ENCODE peak calls at places on chromosomes 6 and 20, in five cellular contexts. Y is OCI-LY7, L is body of pancreas, H is heart right ventricle, P is stomach. D is an unnamed sample. For H3K4me1, the result is how much of the 10 kb centered on the place peaks cover.

GRCh38 chr20:19522080-19522801 is 235.8 kb upstream of the RIN2 start:
- DNase-seq in Y (no peak), L (no peak), H (no peak), P (no peak), D (no peak)

GRCh38 chr20:56676001-56676400 is 46.9 kb downstream of the TFAP2C start:
- DNase-seq in Y (peak), L (no peak), H (no peak), P (no peak), D (no peak)

GRCh38 chr6:168007592-168008338 is 10.3 kb downstream of the KIF25 start:
- DNase-seq in Y (no peak), L (peak), H (no peak), P (peak), D (no peak)

GRCh38 chr20:41006126-41006935 is 22.3 kb upstream of the TOP1 start:
- DNase-seq in Y (peak), L (no peak), H (no peak), P (no peak), D (no peak)

GRCh38 chr6:150079604-150080003 is 10.7 kb upstream of the ULBP3 start:
- DNase-seq in Y (peak), L (no peak), H (no peak), P (no peak), D (no peak)

GRCh38 chr20:48198951-48199431 is 413.7 kb upstream of the SULF2 start:
- DNase-seq in Y (no peak), L (no peak), H (no peak), P (no peak), D (no peak)

GRCh38 chr6:139271056-139271455 is 20.7 kb downstream of the TXLNB start:
- DNase-seq in Y (peak), L (peak), H (no peak), P (no peak), D (no peak)

GRCh38 chr20:61185181-61185580 is 66.9 kb upstream of the CDH4 start:
- DNase-seq in Y (no peak), L (no peak), H (no peak), P (no peak), D (no peak)

GRCh38 chr6:119881416-119881815 is 531.9 kb upstream of the MAN1A1 start:
- DNase-seq in Y (no peak), L (no peak), H (no peak), P (no peak), D (no peak)

GRCh38 chr6:108453601-108454157 is 107.0 kb upstream of the FOXO3 start:
- DNase-seq in Y (peak), L (no peak), H (peak), P (no peak), D (no peak)

GRCh38 chr6:141955621-141956020 is 177.1 kb upstream of the GJE1 start:
- DNase-seq in Y (no peak), L (no peak), H (no peak), P (no peak), D (no peak)

GRCh38 chr20:25063546-25063945 is 5.6 kb upstream of the ACSS1 start:
- DNase-seq in Y (no peak), L (no peak), H (no peak), P (peak), D (no peak)

GRCh38 chr6:127566119-127566518 is 10.9 kb upstream of the C6orf58 start:
- DNase-seq in Y (no peak), L (no peak), H (no peak), P (no peak), D (no peak)

GRCh38 chr6:44303842-44304241 is 9.3 kb downstream of the AARS2 start:
- DNase-seq in Y (no peak), L (no peak), H (no peak), P (no peak), D (no peak)

GRCh38 chr20:51594206-51594998 is 51.9 kb upstream of the NFATC2 start:
- DNase-seq in Y (no peak), L (no peak), H (no peak), P (no peak), D (no peak)

GRCh38 chr6:110814488-110815259 is 595 bp downstream of the CDK19 start:
- DNase-seq in Y (peak), L (peak), H (peak), P (peak), D (peak)

GRCh38 chr6:151044465-151045441 is 179.3 kb downstream of the MTHFD1L start:
- DNase-seq in Y (no peak), L (peak), H (peak), P (peak), D (peak)

GRCh38 chr20:53613748-53614147 is 20.1 kb upstream of the ZNF217 start:
- DNase-seq in Y (no peak), L (no peak), H (no peak), P (no peak), D (no peak)

GRCh38 chr6:114096553-114097172 is 125.7 kb upstream of the HDAC2 start:
- DNase-seq in Y (peak), L (peak), H (no peak), P (no peak), D (no peak)

GRCh38 chr6:29447670-29448069 is 8.6 kb downstream of the OR10C1 start:
- DNase-seq in Y (no peak), L (no peak), H (no peak), P (no peak), D (no peak)

GRCh38 chr6:17354700-17355403 is 38.5 kb upstream of the CAP2 start:
- DNase-seq in Y (peak), L (no peak), H (no peak), P (no peak), D (no peak)

GRCh38 chr20:43409041-43409913 is 48.4 kb upstream of the SRSF6 start:
- DNase-seq in Y (peak), L (no peak), H (no peak), P (no peak), D (no peak)

GRCh38 chr6:170165501-170166117 is 125.3 kb downstream of the DLL1 start:
- DNase-seq in Y (no peak), L (no peak), H (no peak), P (no peak), D (peak)

GRCh38 chr6:129615496-129615895 is 94.5 kb downstream of the ARHGAP18 start:
- DNase-seq in Y (no peak), L (no peak), H (no peak), P (no peak), D (no peak)

GRCh38 chr6:130198483-130199035 is 24.2 kb downstream of the SAMD3 start:
- DNase-seq in Y (no peak), L (no peak), H (no peak), P (no peak), D (no peak)

GRCh38 chr6:11592289-11592906 is 54.8 kb downstream of the TMEM170B start:
- DNase-seq in Y (no peak), L (no peak), H (no peak), P (no peak), D (no peak)

GRCh38 chr6:158016571-158017383 is 35.1 kb downstream of the SYNJ2 start:
- DNase-seq in Y (no peak), L (no peak), H (no peak), P (no peak), D (peak)

GRCh38 chr20:24755411-24755922 is 193.6 kb upstream of the CST7 start:
- DNase-seq in Y (no peak), L (peak), H (no peak), P (peak), D (no peak)

GRCh38 chr6:25883991-25884390 is 9.9 kb upstream of the SLC17A3 start:
- DNase-seq in Y (no peak), L (peak), H (no peak), P (no peak), D (no peak)

GRCh38 chr6:89145461-89145961 is 344 bp upstream of the PM20D2 start:
- DNase-seq in Y (peak), L (peak), H (no peak), P (no peak), D (no peak)

GRCh38 chr6:52416629-52417151 is 3.5 kb upstream of the EFHC1 start:
- DNase-seq in Y (peak), L (peak), H (peak), P (no peak), D (no peak)

DNA sequence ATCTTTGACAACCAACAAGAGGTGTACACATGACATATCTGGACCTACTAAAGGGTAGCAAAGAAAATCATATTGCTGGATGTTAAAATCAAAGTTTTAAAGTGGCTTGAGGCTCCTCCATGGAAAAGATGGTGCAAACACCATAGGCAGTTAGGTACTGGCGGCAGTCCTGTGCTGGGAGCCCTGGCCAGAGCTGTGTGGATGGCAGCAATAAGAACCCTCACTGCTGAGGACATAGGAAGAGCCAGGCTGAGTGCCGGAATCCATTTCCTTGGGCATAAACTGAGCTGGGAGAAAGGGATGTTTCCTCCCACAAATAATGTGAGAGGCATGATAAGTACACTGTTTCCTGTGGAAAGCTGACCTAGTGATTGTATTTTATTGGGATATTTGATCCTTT is 89.9 kb downstream of the ARID1B start:
- DNase-seq in Y (no peak), L (no peak), H (no peak), P (no peak), D (no peak)
- H3K4me1 ChIP-seq in Y (under half), L (under half), H (under half), P (half or more), D (under half)

GRCh38 chr20:50520222-50520877 is 10.2 kb downstream of the PTPN1 start:
- DNase-seq in Y (no peak), L (no peak), H (no peak), P (no peak), D (no peak)
- H3K4me1 ChIP-seq in Y (under half), L (under half), H (under half), P (half or more), D (under half)

GRCh38 chr20:62650551-62651284 is 8.4 kb downstream of the SLCO4A1 start:
- DNase-seq in Y (no peak), L (no peak), H (no peak), P (no peak), D (no peak)
- H3K4me1 ChIP-seq in Y (half or more), L (under half), H (half or more), P (half or more), D (under half)

GRCh38 chr6:32942555-32942954 is 1.7 kb upstream of the HLA-DMB start:
- DNase-seq in Y (no peak), L (no peak), H (no peak), P (no peak), D (no peak)
- H3K4me1 ChIP-seq in Y (half or more), L (under half), H (under half), P (under half), D (under half)

GRCh38 chr20:50567860-50568548 is 57.8 kb downstream of the PTPN1 start:
- DNase-seq in Y (no peak), L (no peak), H (no peak), P (no peak), D (no peak)
- H3K4me1 ChIP-seq in Y (under half), L (under half), H (under half), P (half or more), D (under half)

GRCh38 chr20:17966432-17967312 is 1.9 kb downstream of the SNX5 start:
- DNase-seq in Y (peak), L (no peak), H (no peak), P (no peak), D (no peak)
- H3K4me1 ChIP-seq in Y (under half), L (half or more), H (under half), P (half or more), D (under half)

GRCh38 chr6:84213217-84213616 is 14.2 kb downstream of the CEP162 start:
- DNase-seq in Y (no peak), L (no peak), H (no peak), P (no peak), D (no peak)
- H3K4me1 ChIP-seq in Y (under half), L (under half), H (under half), P (under half), D (under half)

GRCh38 chr6:7112741-7113313 is 5.1 kb downstream of the RREB1 start:
- DNase-seq in Y (no peak), L (peak), H (no peak), P (peak), D (peak)
- H3K4me1 ChIP-seq in Y (under half), L (half or more), H (under half), P (half or more), D (under half)